ENCODE peak calls at places on chromosomes 12 and 14, in six cellular contexts. One of them, this sample, is unnamed.

GRCh38 chr12:113980537-113981337 is 14.6 kb upstream of the RBM19 start:
- DNase-seq in lung: no peak
- DNase-seq in cardiac muscle cell: peak
- DNase-seq in IMR-90: peak
- DNase-seq in HCT116: peak
- DNase-seq in tibial nerve: no peak
- DNase-seq in this sample: peak

GRCh38 chr14:54794148-54794547 is 108.5 kb downstream of the GCH1 start:
- DNase-seq in lung: no peak
- DNase-seq in cardiac muscle cell: no peak
- DNase-seq in IMR-90: no peak
- DNase-seq in HCT116: no peak
- DNase-seq in tibial nerve: no peak
- DNase-seq in this sample: no peak

GRCh38 chr12:90908465-90908864 is 46.5 kb downstream of the CCER1 start:
- DNase-seq in lung: no peak
- DNase-seq in cardiac muscle cell: no peak
- DNase-seq in IMR-90: peak
- DNase-seq in HCT116: no peak
- DNase-seq in tibial nerve: no peak
- DNase-seq in this sample: peak

GRCh38 chr12:46675736-46676135 is 150.1 kb downstream of the SLC38A4 start:
- DNase-seq in lung: no peak
- DNase-seq in cardiac muscle cell: peak
- DNase-seq in IMR-90: peak
- DNase-seq in HCT116: no peak
- DNase-seq in tibial nerve: no peak
- DNase-seq in this sample: no peak

GRCh38 chr12:49507139-49507538 is 31.7 kb upstream of the KCNH3 start:
- DNase-seq in lung: no peak
- DNase-seq in cardiac muscle cell: no peak
- DNase-seq in IMR-90: peak
- DNase-seq in HCT116: peak
- DNase-seq in tibial nerve: no peak
- DNase-seq in this sample: peak

GRCh38 chr14:46063872-46064271 is 587.7 kb downstream of the RPL10L start:
- DNase-seq in lung: no peak
- DNase-seq in cardiac muscle cell: no peak
- DNase-seq in IMR-90: no peak
- DNase-seq in HCT116: no peak
- DNase-seq in tibial nerve: no peak
- DNase-seq in this sample: no peak

GRCh38 chr14:21060590-21061346 is 3.1 kb downstream of the RNASE8 start:
- DNase-seq in lung: no peak
- DNase-seq in cardiac muscle cell: no peak
- DNase-seq in IMR-90: no peak
- DNase-seq in HCT116: no peak
- DNase-seq in tibial nerve: no peak
- DNase-seq in this sample: no peak

GRCh38 chr12:10453144-10453543 is at the start of gene KLRC1:
- DNase-seq in lung: no peak
- DNase-seq in cardiac muscle cell: no peak
- DNase-seq in IMR-90: no peak
- DNase-seq in HCT116: no peak
- DNase-seq in tibial nerve: no peak
- DNase-seq in this sample: peak

GRCh38 chr12:6550294-6551062 is 5.4 kb downstream of the IFFO1 start:
- DNase-seq in lung: no peak
- DNase-seq in cardiac muscle cell: no peak
- DNase-seq in IMR-90: no peak
- DNase-seq in HCT116: no peak
- DNase-seq in tibial nerve: no peak
- DNase-seq in this sample: no peak

GRCh38 chr14:96588410-96589249 is 86.4 kb downstream of the PAPOLA start:
- DNase-seq in lung: no peak
- DNase-seq in cardiac muscle cell: no peak
- DNase-seq in IMR-90: no peak
- DNase-seq in HCT116: no peak
- DNase-seq in tibial nerve: no peak
- DNase-seq in this sample: no peak

GRCh38 chr12:25020621-25021243 is 71.8 kb upstream of the BCAT1 start:
- DNase-seq in lung: no peak
- DNase-seq in cardiac muscle cell: no peak
- DNase-seq in IMR-90: no peak
- DNase-seq in HCT116: no peak
- DNase-seq in tibial nerve: no peak
- DNase-seq in this sample: no peak

GRCh38 chr14:90819734-90820393 is 3.6 kb upstream of the TTC7B start:
- DNase-seq in lung: no peak
- DNase-seq in cardiac muscle cell: no peak
- DNase-seq in IMR-90: no peak
- DNase-seq in HCT116: no peak
- DNase-seq in tibial nerve: no peak
- DNase-seq in this sample: no peak

GRCh38 chr12:17928708-17929366 is 161.2 kb downstream of the RERGL start:
- DNase-seq in lung: no peak
- DNase-seq in cardiac muscle cell: no peak
- DNase-seq in IMR-90: peak
- DNase-seq in HCT116: peak
- DNase-seq in tibial nerve: no peak
- DNase-seq in this sample: peak

GRCh38 chr14:59254911-59255545 is 66.6 kb downstream of the DAAM1 start:
- DNase-seq in lung: no peak
- DNase-seq in cardiac muscle cell: no peak
- DNase-seq in IMR-90: peak
- DNase-seq in HCT116: no peak
- DNase-seq in tibial nerve: no peak
- DNase-seq in this sample: no peak

GRCh38 chr14:59252772-59253500 is 64.5 kb downstream of the DAAM1 start:
- DNase-seq in lung: no peak
- DNase-seq in cardiac muscle cell: no peak
- DNase-seq in IMR-90: no peak
- DNase-seq in HCT116: no peak
- DNase-seq in tibial nerve: no peak
- DNase-seq in this sample: no peak

GRCh38 chr14:59253527-59253926 is 65.1 kb downstream of the DAAM1 start:
- DNase-seq in lung: no peak
- DNase-seq in cardiac muscle cell: no peak
- DNase-seq in IMR-90: no peak
- DNase-seq in HCT116: no peak
- DNase-seq in tibial nerve: no peak
- DNase-seq in this sample: no peak

GRCh38 chr14:59251811-59252771 is 63.6 kb downstream of the DAAM1 start:
- DNase-seq in lung: no peak
- DNase-seq in cardiac muscle cell: peak
- DNase-seq in IMR-90: peak
- DNase-seq in HCT116: no peak
- DNase-seq in tibial nerve: no peak
- DNase-seq in this sample: no peak

DNA sequence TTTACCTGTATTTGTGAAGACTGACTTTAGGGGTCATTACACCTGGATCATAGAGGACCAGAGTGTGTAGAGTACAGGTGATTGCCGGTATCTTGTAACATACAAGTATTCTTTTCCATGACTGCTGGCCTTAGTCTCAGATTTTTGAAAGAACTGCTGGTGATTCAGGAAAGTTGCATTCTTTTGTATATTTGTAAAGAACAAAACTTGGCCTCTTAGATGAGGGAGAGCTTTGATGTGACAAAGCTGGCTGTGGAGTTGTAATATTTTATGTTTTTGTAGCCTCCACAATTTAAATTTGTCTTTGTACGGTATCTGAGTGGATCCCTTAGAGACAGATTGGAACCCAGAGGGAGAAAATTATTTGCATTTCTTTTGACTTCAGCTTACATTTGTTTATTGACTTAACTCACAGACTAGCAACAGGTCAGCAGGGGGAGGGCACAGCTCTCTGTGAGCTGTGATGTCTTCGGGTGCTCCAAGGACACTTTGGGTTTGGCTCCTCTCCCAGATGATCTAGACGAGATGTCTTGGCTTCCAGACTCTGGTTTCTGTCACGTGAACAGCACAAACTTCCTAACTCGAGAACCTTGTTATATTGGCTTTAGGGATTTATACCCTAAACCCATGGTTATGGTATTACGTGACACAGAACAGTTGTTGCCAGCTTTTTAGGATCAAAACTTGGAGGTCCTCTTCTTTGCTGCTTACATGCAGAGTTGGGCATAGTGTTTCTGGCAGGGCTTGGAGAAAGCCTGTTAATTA is 65.9 kb downstream of the DAAM1 start:
- DNase-seq in lung: peak
- DNase-seq in cardiac muscle cell: no peak
- DNase-seq in IMR-90: peak
- DNase-seq in HCT116: no peak
- DNase-seq in tibial nerve: peak
- DNase-seq in this sample: no peak
- TF ChIP-seq CTCF in lung: no peak
- TF ChIP-seq CTCF in cardiac muscle cell: no peak
- TF ChIP-seq CTCF in IMR-90: no peak
- TF ChIP-seq CTCF in HCT116: no peak
- TF ChIP-seq CTCF in tibial nerve: no peak
- TF ChIP-seq CTCF in this sample: no peak

DNA sequence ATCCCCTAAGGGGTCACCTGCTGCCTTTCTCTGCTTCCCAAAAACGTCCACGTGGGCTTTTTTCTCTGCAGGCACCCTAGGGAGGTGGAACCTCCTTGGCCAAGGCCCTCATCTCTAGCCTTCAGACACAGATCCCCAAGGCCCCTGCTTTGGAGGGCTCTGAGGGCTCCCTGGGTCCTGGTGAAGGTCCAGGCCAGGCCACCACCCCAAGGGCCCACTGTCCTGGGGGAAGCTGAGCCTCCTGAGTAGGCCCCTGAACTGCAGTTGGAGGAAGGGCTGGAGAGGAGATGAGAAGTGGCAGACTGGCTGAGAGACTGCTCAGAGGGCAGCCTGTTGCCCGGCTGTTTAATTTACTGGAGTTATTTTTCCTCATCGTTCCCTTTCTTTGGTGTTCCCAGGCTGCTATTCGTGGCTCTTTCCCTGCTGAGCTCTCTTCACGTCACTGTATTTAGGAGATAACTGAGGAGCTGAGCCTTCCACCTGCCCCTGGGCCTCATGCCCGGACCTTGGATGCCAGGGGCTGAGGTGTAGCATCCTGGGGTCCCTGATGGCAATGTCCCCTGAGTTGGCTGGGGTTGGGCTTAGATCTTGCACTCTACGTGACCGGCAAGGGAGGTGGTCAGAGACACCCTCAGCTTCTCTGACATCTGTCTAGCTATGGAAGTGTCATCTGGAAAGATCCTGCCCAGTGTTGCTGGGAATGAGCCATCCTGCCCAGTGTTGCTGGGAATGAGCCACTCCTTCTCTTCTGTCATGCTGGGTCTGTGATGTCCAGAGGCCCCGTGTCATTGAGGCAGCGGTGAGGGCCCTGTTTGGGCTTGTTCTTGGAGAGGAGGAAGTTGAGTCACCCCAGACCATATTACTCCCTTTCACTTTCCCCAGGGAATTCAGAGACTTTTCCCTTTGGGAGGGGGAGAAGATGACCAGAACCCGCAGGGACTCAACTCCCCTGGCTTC is 139.8 kb downstream of the TSPAN9 start:
- DNase-seq in lung: no peak
- DNase-seq in cardiac muscle cell: no peak
- DNase-seq in IMR-90: peak
- DNase-seq in HCT116: peak
- DNase-seq in tibial nerve: no peak
- DNase-seq in this sample: peak
- H3K27ac ChIP-seq in lung: peak
- H3K27ac ChIP-seq in cardiac muscle cell: peak
- H3K27ac ChIP-seq in IMR-90: peak
- H3K27ac ChIP-seq in HCT116: no peak
- H3K27ac ChIP-seq in tibial nerve: peak
- H3K27ac ChIP-seq in this sample: peak

GRCh38 chr12:78571953-78572352 is 292.6 kb upstream of the SYT1 start:
- DNase-seq in lung: no peak
- DNase-seq in cardiac muscle cell: no peak
- DNase-seq in IMR-90: no peak
- DNase-seq in HCT116: no peak
- DNase-seq in tibial nerve: no peak
- DNase-seq in this sample: no peak
- TF ChIP-seq CTCF in lung: no peak
- TF ChIP-seq CTCF in cardiac muscle cell: no peak
- TF ChIP-seq CTCF in IMR-90: no peak
- TF ChIP-seq CTCF in HCT116: no peak
- TF ChIP-seq CTCF in tibial nerve: no peak
- TF ChIP-seq CTCF in this sample: no peak

DNA sequence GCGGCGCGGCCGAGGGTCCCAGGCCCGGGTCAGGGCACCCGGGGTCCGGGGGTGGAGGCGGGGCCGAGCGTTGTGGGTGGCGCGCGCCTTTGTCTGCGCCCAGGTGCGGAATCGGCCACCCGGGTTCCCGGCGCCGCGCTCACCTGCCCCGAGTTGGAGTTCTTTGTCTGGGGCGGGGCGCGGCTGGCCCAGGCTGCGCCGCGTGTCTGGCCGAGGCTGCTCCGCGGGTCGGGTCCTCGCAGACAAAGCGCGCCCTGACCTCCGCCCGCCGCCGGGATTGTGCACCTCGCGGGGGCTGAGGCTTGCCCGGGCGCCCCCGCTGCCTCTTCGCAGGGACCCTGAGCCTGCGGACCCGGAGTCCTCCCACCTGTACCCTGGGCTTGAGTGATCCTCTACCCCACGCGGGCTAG is 50.0 kb downstream of the LRCOL1 start:
- DNase-seq in lung: no peak
- DNase-seq in cardiac muscle cell: peak
- DNase-seq in IMR-90: no peak
- DNase-seq in HCT116: no peak
- DNase-seq in tibial nerve: no peak
- DNase-seq in this sample: peak
- H3K27ac ChIP-seq in lung: no peak
- H3K27ac ChIP-seq in cardiac muscle cell: no peak
- H3K27ac ChIP-seq in IMR-90: no peak
- H3K27ac ChIP-seq in HCT116: peak
- H3K27ac ChIP-seq in tibial nerve: no peak
- H3K27ac ChIP-seq in this sample: peak

This sample was measured in RWPE1.